ENCODE peak calls at places on chromosomes 3 and 15, in five cellular contexts. One of them, this sample, is unnamed.

GRCh38 chr3:42080452-42080872 is 10.7 kb upstream of the TRAK1 start:
- DNase-seq in SHP77 treated with DMSO at 0.1 percent for 48 hours: no peak
- DNase-seq in cardiac muscle cell: peak; percentile 54
- DNase-seq in NCI-H2081 treated with DMSO at 0.1 percent for 48 hours: no peak
- DNase-seq in stimulated activated CD4-positive, alpha-beta T cell treated with anti-CD3 and anti-CD28 coated beads, Interleukin-2, amount 100 ng/mL, for 48 hours: no peak
- DNase-seq in this sample: no peak

GRCh38 chr15:88331291-88331690 is 74.8 kb upstream of the NTRK3 start:
- DNase-seq in SHP77 treated with DMSO at 0.1 percent for 48 hours: peak; percentile 4
- DNase-seq in cardiac muscle cell: peak; percentile 31
- DNase-seq in NCI-H2081 treated with DMSO at 0.1 percent for 48 hours: no peak
- DNase-seq in stimulated activated CD4-positive, alpha-beta T cell treated with anti-CD3 and anti-CD28 coated beads, Interleukin-2, amount 100 ng/mL, for 48 hours: peak; percentile 56
- DNase-seq in this sample: peak; percentile 31

GRCh38 chr3:65915477-65915876 is 123.2 kb downstream of the MAGI1 start:
- DNase-seq in SHP77 treated with DMSO at 0.1 percent for 48 hours: no peak
- DNase-seq in cardiac muscle cell: no peak
- DNase-seq in NCI-H2081 treated with DMSO at 0.1 percent for 48 hours: no peak
- DNase-seq in stimulated activated CD4-positive, alpha-beta T cell treated with anti-CD3 and anti-CD28 coated beads, Interleukin-2, amount 100 ng/mL, for 48 hours: no peak
- DNase-seq in this sample: no peak

GRCh38 chr3:42118762-42119361 is 27.7 kb downstream of the TRAK1 start:
- DNase-seq in SHP77 treated with DMSO at 0.1 percent for 48 hours: peak; percentile 16
- DNase-seq in cardiac muscle cell: peak; percentile 37
- DNase-seq in NCI-H2081 treated with DMSO at 0.1 percent for 48 hours: no peak
- DNase-seq in stimulated activated CD4-positive, alpha-beta T cell treated with anti-CD3 and anti-CD28 coated beads, Interleukin-2, amount 100 ng/mL, for 48 hours: no peak
- DNase-seq in this sample: peak; percentile 56

GRCh38 chr3:51703026-51703775 is 3.7 kb upstream of the GRM2 start:
- DNase-seq in SHP77 treated with DMSO at 0.1 percent for 48 hours: no peak
- DNase-seq in cardiac muscle cell: no peak
- DNase-seq in NCI-H2081 treated with DMSO at 0.1 percent for 48 hours: no peak
- DNase-seq in stimulated activated CD4-positive, alpha-beta T cell treated with anti-CD3 and anti-CD28 coated beads, Interleukin-2, amount 100 ng/mL, for 48 hours: no peak
- DNase-seq in this sample: no peak

GRCh38 chr3:111621535-111621934 is 26.4 kb upstream of the ZBED2 start:
- DNase-seq in SHP77 treated with DMSO at 0.1 percent for 48 hours: peak; percentile 2
- DNase-seq in cardiac muscle cell: peak; percentile 8
- DNase-seq in NCI-H2081 treated with DMSO at 0.1 percent for 48 hours: no peak
- DNase-seq in stimulated activated CD4-positive, alpha-beta T cell treated with anti-CD3 and anti-CD28 coated beads, Interleukin-2, amount 100 ng/mL, for 48 hours: peak; percentile 51
- DNase-seq in this sample: no peak

GRCh38 chr15:71288348-71288955 is 173.2 kb downstream of the THSD4 start:
- DNase-seq in SHP77 treated with DMSO at 0.1 percent for 48 hours: no peak
- DNase-seq in cardiac muscle cell: no peak
- DNase-seq in NCI-H2081 treated with DMSO at 0.1 percent for 48 hours: no peak
- DNase-seq in stimulated activated CD4-positive, alpha-beta T cell treated with anti-CD3 and anti-CD28 coated beads, Interleukin-2, amount 100 ng/mL, for 48 hours: no peak
- DNase-seq in this sample: no peak

GRCh38 chr15:85141601-85142185 is 160.0 kb downstream of the PDE8A start:
- DNase-seq in SHP77 treated with DMSO at 0.1 percent for 48 hours: no peak
- DNase-seq in cardiac muscle cell: no peak
- DNase-seq in NCI-H2081 treated with DMSO at 0.1 percent for 48 hours: no peak
- DNase-seq in stimulated activated CD4-positive, alpha-beta T cell treated with anti-CD3 and anti-CD28 coated beads, Interleukin-2, amount 100 ng/mL, for 48 hours: no peak
- DNase-seq in this sample: no peak

GRCh38 chr15:40379853-40380252 is 2.7 kb upstream of the KNSTRN start:
- DNase-seq in SHP77 treated with DMSO at 0.1 percent for 48 hours: no peak
- DNase-seq in cardiac muscle cell: peak; percentile 98
- DNase-seq in NCI-H2081 treated with DMSO at 0.1 percent for 48 hours: no peak
- DNase-seq in stimulated activated CD4-positive, alpha-beta T cell treated with anti-CD3 and anti-CD28 coated beads, Interleukin-2, amount 100 ng/mL, for 48 hours: no peak
- DNase-seq in this sample: no peak

GRCh38 chr3:178120367-178120766 is 415.9 kb upstream of the KCNMB2 start:
- DNase-seq in SHP77 treated with DMSO at 0.1 percent for 48 hours: no peak
- DNase-seq in cardiac muscle cell: no peak
- DNase-seq in NCI-H2081 treated with DMSO at 0.1 percent for 48 hours: no peak
- DNase-seq in stimulated activated CD4-positive, alpha-beta T cell treated with anti-CD3 and anti-CD28 coated beads, Interleukin-2, amount 100 ng/mL, for 48 hours: no peak
- DNase-seq in this sample: no peak

GRCh38 chr3:195411831-195412230 is 31.0 kb downstream of the ACAP2 start:
- DNase-seq in SHP77 treated with DMSO at 0.1 percent for 48 hours: no peak
- DNase-seq in cardiac muscle cell: peak; percentile 75
- DNase-seq in NCI-H2081 treated with DMSO at 0.1 percent for 48 hours: no peak
- DNase-seq in stimulated activated CD4-positive, alpha-beta T cell treated with anti-CD3 and anti-CD28 coated beads, Interleukin-2, amount 100 ng/mL, for 48 hours: no peak
- DNase-seq in this sample: no peak